ENCODE peak calls at places on chromosomes 13 and 19, in nine cellular contexts. E, F, W, Y, Z, J, O, D and C are unnamed samples.

GRCh38 chr13:20258208-20258962 is 26.3 kb upstream of the GJB6 start:
- DNase-seq in E (no peak), F (no peak), W (no peak), Y (no peak), Z (no peak), J (no peak), O (no peak), D (no peak), C (no peak)

GRCh38 chr19:1238373-1239303 is 833 bp upstream of the CBARP start:
- DNase-seq in E (no peak), F (no peak), W (no peak), Y (no peak), Z (no peak), J (no peak), O (no peak), D (no peak), C (no peak)

GRCh38 chr13:83221813-83222241 is 660.4 kb downstream of the SLITRK1 start:
- DNase-seq in E (peak; percentile 86), F (no peak), W (no peak), Y (no peak), Z (no peak), J (no peak), O (no peak), D (no peak), C (no peak)

GRCh38 chr13:40351537-40352384 is 314.7 kb downstream of the FOXO1 start:
- DNase-seq in E (no peak), F (no peak), W (no peak), Y (no peak), Z (no peak), J (no peak), O (no peak), D (no peak), C (no peak)

GRCh38 chr13:73924607-73925006 is 209.6 kb downstream of the KLF12 start:
- DNase-seq in E (no peak), F (no peak), W (no peak), Y (no peak), Z (no peak), J (no peak), O (no peak), D (no peak), C (peak; percentile 31)

GRCh38 chr13:41917641-41918040 is 43.3 kb downstream of the VWA8 start:
- DNase-seq in E (peak; percentile 88), F (peak; percentile 5), W (no peak), Y (no peak), Z (no peak), J (no peak), O (no peak), D (no peak), C (no peak)

GRCh38 chr19:46404039-46404883 is 9.1 kb downstream of the CCDC8 start:
- DNase-seq in E (peak; percentile 31), F (no peak), W (peak; percentile 44), Y (peak; percentile 74), Z (no peak), J (no peak), O (peak; percentile 64), D (no peak), C (no peak)

GRCh38 chr19:41195675-41196497 is 2.9 kb downstream of the CYP2S1 start:
- DNase-seq in E (peak; percentile 86), F (no peak), W (no peak), Y (no peak), Z (no peak), J (no peak), O (no peak), D (no peak), C (no peak)

GRCh38 chr19:36488816-36489138 is 584 bp downstream of the ZNF566 start:
- DNase-seq in E (no peak), F (no peak), W (peak; percentile 62), Y (no peak), Z (peak; percentile 20), J (no peak), O (peak; percentile 34), D (no peak), C (peak; percentile 40)

GRCh38 chr13:33322474-33322827 is 36.9 kb upstream of the STARD13 start:
- DNase-seq in E (peak; percentile 95), F (no peak), W (no peak), Y (no peak), Z (no peak), J (no peak), O (no peak), D (no peak), C (no peak)

GRCh38 chr13:70938462-70938861 is 830.2 kb upstream of the KLHL1 start:
- DNase-seq in E (no peak), F (no peak), W (no peak), Y (no peak), Z (no peak), J (no peak), O (no peak), D (no peak), C (no peak)

GRCh38 chr19:38122402-38123093 is 101.5 kb downstream of the DPF1 start:
- DNase-seq in E (no peak), F (no peak), W (no peak), Y (no peak), Z (no peak), J (no peak), O (no peak), D (no peak), C (no peak)

GRCh38 chr19:1343026-1343425 is 40.7 kb upstream of the NDUFS7 start:
- DNase-seq in E (no peak), F (no peak), W (no peak), Y (no peak), Z (no peak), J (no peak), O (no peak), D (no peak), C (no peak)